ENCODE peak calls at places on chromosomes 1 and 21, in nine cellular contexts. One of them, this sample, is unnamed.

GRCh38 chr1:25707280-25708016 is 90.9 kb downstream of the MAN1C1 start:
- DNase-seq in fibroblast of lung: no peak
- DNase-seq in fibroblast of the aortic adventitia: no peak
- DNase-seq in cardiac fibroblast: no peak
- DNase-seq in HFF-Myc: no peak
- DNase-seq in sigmoid colon: peak
- DNase-seq in AG04450: no peak
- DNase-seq in AG10803: peak
- DNase-seq in PC-3: peak
- DNase-seq in this sample: no peak

GRCh38 chr1:41851589-41851988 is 67.1 kb downstream of the HIVEP3 start:
- DNase-seq in AG10803: peak
- DNase-seq in fibroblast of lung: peak
- DNase-seq in PC-3: peak
- DNase-seq in HFF-Myc: peak
- DNase-seq in fibroblast of the aortic adventitia: peak
- DNase-seq in sigmoid colon: no peak
- DNase-seq in AG04450: no peak
- DNase-seq in cardiac fibroblast: peak
- DNase-seq in this sample: peak

GRCh38 chr1:225748479-225748878 is 29.1 kb upstream of the SRP9 start:
- DNase-seq in AG10803: peak
- DNase-seq in HFF-Myc: no peak
- DNase-seq in fibroblast of lung: no peak
- DNase-seq in AG04450: no peak
- DNase-seq in cardiac fibroblast: no peak
- DNase-seq in sigmoid colon: no peak
- DNase-seq in fibroblast of the aortic adventitia: no peak
- DNase-seq in PC-3: no peak
- DNase-seq in this sample: no peak

GRCh38 chr21:38343691-38344090 is 86.9 kb downstream of the KCNJ15 start:
- DNase-seq in AG10803: no peak
- DNase-seq in fibroblast of the aortic adventitia: peak
- DNase-seq in cardiac fibroblast: peak
- DNase-seq in AG04450: no peak
- DNase-seq in HFF-Myc: no peak
- DNase-seq in fibroblast of lung: peak
- DNase-seq in PC-3: peak
- DNase-seq in sigmoid colon: no peak
- DNase-seq in this sample: no peak

GRCh38 chr1:51230501-51231078 is 5.5 kb upstream of the RNF11 start:
- DNase-seq in cardiac fibroblast: no peak
- DNase-seq in HFF-Myc: no peak
- DNase-seq in fibroblast of the aortic adventitia: no peak
- DNase-seq in fibroblast of lung: no peak
- DNase-seq in PC-3: peak
- DNase-seq in sigmoid colon: no peak
- DNase-seq in AG04450: no peak
- DNase-seq in AG10803: no peak
- DNase-seq in this sample: no peak

GRCh38 chr1:25651824-25652741 is 35.5 kb downstream of the MAN1C1 start:
- DNase-seq in fibroblast of the aortic adventitia: no peak
- DNase-seq in AG04450: no peak
- DNase-seq in AG10803: no peak
- DNase-seq in HFF-Myc: no peak
- DNase-seq in PC-3: no peak
- DNase-seq in sigmoid colon: peak
- DNase-seq in cardiac fibroblast: no peak
- DNase-seq in fibroblast of lung: no peak
- DNase-seq in this sample: no peak

GRCh38 chr1:154474802-154475201 is 27.2 kb upstream of the TDRD10 start:
- DNase-seq in cardiac fibroblast: peak
- DNase-seq in AG10803: peak
- DNase-seq in fibroblast of lung: peak
- DNase-seq in HFF-Myc: peak
- DNase-seq in PC-3: peak
- DNase-seq in sigmoid colon: peak
- DNase-seq in AG04450: no peak
- DNase-seq in fibroblast of the aortic adventitia: peak
- DNase-seq in this sample: peak

GRCh38 chr1:8238141-8239038 is 79.5 kb upstream of the SLC45A1 start:
- DNase-seq in PC-3: peak
- DNase-seq in fibroblast of the aortic adventitia: peak
- DNase-seq in AG10803: peak
- DNase-seq in sigmoid colon: no peak
- DNase-seq in cardiac fibroblast: peak
- DNase-seq in fibroblast of lung: peak
- DNase-seq in HFF-Myc: peak
- DNase-seq in AG04450: peak
- DNase-seq in this sample: peak

GRCh38 chr1:39159224-39160036 is 45.1 kb upstream of the MACF1 start:
- DNase-seq in sigmoid colon: no peak
- DNase-seq in fibroblast of lung: peak
- DNase-seq in AG04450: no peak
- DNase-seq in HFF-Myc: no peak
- DNase-seq in PC-3: peak
- DNase-seq in fibroblast of the aortic adventitia: peak
- DNase-seq in AG10803: peak
- DNase-seq in cardiac fibroblast: peak
- DNase-seq in this sample: peak

GRCh38 chr1:58866578-58866977 is 82.7 kb upstream of the JUN start:
- DNase-seq in sigmoid colon: no peak
- DNase-seq in HFF-Myc: no peak
- DNase-seq in fibroblast of lung: no peak
- DNase-seq in PC-3: no peak
- DNase-seq in AG10803: no peak
- DNase-seq in AG04450: no peak
- DNase-seq in fibroblast of the aortic adventitia: no peak
- DNase-seq in cardiac fibroblast: no peak
- DNase-seq in this sample: no peak

GRCh38 chr1:246769306-246769705 is 45.1 kb downstream of the SCCPDH start:
- DNase-seq in HFF-Myc: peak
- DNase-seq in AG04450: peak
- DNase-seq in AG10803: peak
- DNase-seq in fibroblast of the aortic adventitia: peak
- DNase-seq in PC-3: no peak
- DNase-seq in fibroblast of lung: peak
- DNase-seq in sigmoid colon: peak
- DNase-seq in cardiac fibroblast: peak
- DNase-seq in this sample: peak

GRCh38 chr1:177586429-177586828 is 383.4 kb downstream of the SEC16B start:
- DNase-seq in AG10803: peak
- DNase-seq in PC-3: peak
- DNase-seq in cardiac fibroblast: peak
- DNase-seq in AG04450: peak
- DNase-seq in sigmoid colon: no peak
- DNase-seq in HFF-Myc: no peak
- DNase-seq in fibroblast of lung: peak
- DNase-seq in fibroblast of the aortic adventitia: peak
- DNase-seq in this sample: peak

GRCh38 chr1:107362468-107362867 is 221.6 kb downstream of the NTNG1 start:
- DNase-seq in AG10803: no peak
- DNase-seq in fibroblast of the aortic adventitia: no peak
- DNase-seq in PC-3: no peak
- DNase-seq in HFF-Myc: no peak
- DNase-seq in AG04450: no peak
- DNase-seq in fibroblast of lung: no peak
- DNase-seq in sigmoid colon: no peak
- DNase-seq in cardiac fibroblast: no peak
- DNase-seq in this sample: no peak

GRCh38 chr1:210587547-210587946 is 258.8 kb downstream of the HHAT start:
- DNase-seq in fibroblast of the aortic adventitia: peak
- DNase-seq in AG04450: no peak
- DNase-seq in sigmoid colon: no peak
- DNase-seq in cardiac fibroblast: no peak
- DNase-seq in PC-3: no peak
- DNase-seq in AG10803: peak
- DNase-seq in HFF-Myc: peak
- DNase-seq in fibroblast of lung: peak
- DNase-seq in this sample: peak

GRCh38 chr1:74593887-74594866 is 79.4 kb downstream of the ERICH3 start:
- DNase-seq in AG04450: no peak
- DNase-seq in AG10803: no peak
- DNase-seq in fibroblast of the aortic adventitia: no peak
- DNase-seq in HFF-Myc: no peak
- DNase-seq in PC-3: no peak
- DNase-seq in cardiac fibroblast: no peak
- DNase-seq in sigmoid colon: no peak
- DNase-seq in fibroblast of lung: no peak
- DNase-seq in this sample: no peak

GRCh38 chr21:25639922-25640670 is 1.0 kb downstream of the JAM2 start:
- DNase-seq in HFF-Myc: no peak
- DNase-seq in PC-3: no peak
- DNase-seq in AG10803: no peak
- DNase-seq in sigmoid colon: peak
- DNase-seq in fibroblast of lung: peak
- DNase-seq in AG04450: no peak
- DNase-seq in cardiac fibroblast: no peak
- DNase-seq in fibroblast of the aortic adventitia: peak
- DNase-seq in this sample: no peak

GRCh38 chr21:39519835-39520234 is 68.1 kb downstream of the SH3BGR start:
- DNase-seq in HFF-Myc: no peak
- DNase-seq in cardiac fibroblast: no peak
- DNase-seq in AG04450: no peak
- DNase-seq in sigmoid colon: no peak
- DNase-seq in fibroblast of the aortic adventitia: no peak
- DNase-seq in PC-3: no peak
- DNase-seq in fibroblast of lung: no peak
- DNase-seq in AG10803: no peak
- DNase-seq in this sample: no peak

GRCh38 chr1:170938281-170938680 is 2.9 kb downstream of the MROH9 start:
- DNase-seq in fibroblast of lung: no peak
- DNase-seq in AG04450: no peak
- DNase-seq in HFF-Myc: no peak
- DNase-seq in fibroblast of the aortic adventitia: no peak
- DNase-seq in PC-3: no peak
- DNase-seq in AG10803: no peak
- DNase-seq in sigmoid colon: no peak
- DNase-seq in cardiac fibroblast: no peak
- DNase-seq in this sample: no peak

DNA sequence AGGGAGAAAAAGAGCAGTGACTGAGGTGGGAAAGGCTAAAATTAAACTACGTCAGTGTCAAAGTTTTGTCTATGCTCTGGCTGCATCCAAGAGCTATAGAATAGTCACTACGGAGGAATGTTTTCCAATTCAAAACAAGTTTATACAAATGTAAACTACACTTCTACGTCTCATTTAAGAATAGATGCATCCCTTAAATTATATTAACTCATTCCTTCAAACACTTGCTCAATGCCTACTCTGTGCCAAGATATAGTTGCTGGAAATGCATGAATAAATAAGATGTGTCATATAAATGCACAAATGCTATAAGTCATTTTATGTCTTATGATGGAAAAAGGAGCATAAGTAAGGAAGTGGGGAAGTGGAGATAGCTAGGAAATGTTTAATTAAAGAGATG is 4.2 kb upstream of the COLGALT2 start:
- DNase-seq in cardiac fibroblast: no peak
- DNase-seq in fibroblast of the aortic adventitia: no peak
- DNase-seq in fibroblast of lung: no peak
- DNase-seq in AG10803: no peak
- DNase-seq in AG04450: no peak
- DNase-seq in PC-3: no peak
- DNase-seq in HFF-Myc: no peak
- DNase-seq in sigmoid colon: no peak
- DNase-seq in this sample: no peak
- TF ChIP-seq CTCF in cardiac fibroblast: no peak
- TF ChIP-seq CTCF in fibroblast of the aortic adventitia: no peak
- TF ChIP-seq CTCF in fibroblast of lung: no peak
- TF ChIP-seq CTCF in AG10803: no peak
- TF ChIP-seq CTCF in AG04450: no peak
- TF ChIP-seq CTCF in PC-3: no peak
- TF ChIP-seq CTCF in HFF-Myc: no peak
- TF ChIP-seq CTCF in sigmoid colon: no peak
- TF ChIP-seq CTCF in this sample: no peak

GRCh38 chr1:22646359-22646758 is 2.9 kb downstream of the C1QC start:
- DNase-seq in PC-3: peak
- DNase-seq in fibroblast of lung: no peak
- DNase-seq in fibroblast of the aortic adventitia: no peak
- DNase-seq in AG10803: peak
- DNase-seq in sigmoid colon: no peak
- DNase-seq in cardiac fibroblast: peak
- DNase-seq in HFF-Myc: no peak
- DNase-seq in AG04450: no peak
- DNase-seq in this sample: no peak
- H3K4me3 ChIP-seq in PC-3: no peak
- H3K4me3 ChIP-seq in fibroblast of lung: no peak
- H3K4me3 ChIP-seq in fibroblast of the aortic adventitia: no peak
- H3K4me3 ChIP-seq in AG10803: no peak
- H3K4me3 ChIP-seq in sigmoid colon: no peak
- H3K4me3 ChIP-seq in cardiac fibroblast: no peak
- H3K4me3 ChIP-seq in HFF-Myc: no peak
- H3K4me3 ChIP-seq in AG04450: no peak
- H3K4me3 ChIP-seq in this sample: no peak

GRCh38 chr1:15975358-15975804 is 520 bp downstream of the ZBTB17 start:
- DNase-seq in fibroblast of lung: peak
- DNase-seq in AG04450: no peak
- DNase-seq in cardiac fibroblast: peak
- DNase-seq in HFF-Myc: no peak
- DNase-seq in fibroblast of the aortic adventitia: peak
- DNase-seq in AG10803: peak
- DNase-seq in sigmoid colon: no peak
- DNase-seq in PC-3: peak
- DNase-seq in this sample: no peak
- TF ChIP-seq CTCF in fibroblast of lung: no peak
- TF ChIP-seq CTCF in AG04450: no peak
- TF ChIP-seq CTCF in cardiac fibroblast: no peak
- TF ChIP-seq CTCF in HFF-Myc: no peak
- TF ChIP-seq CTCF in fibroblast of the aortic adventitia: no peak
- TF ChIP-seq CTCF in AG10803: peak
- TF ChIP-seq CTCF in sigmoid colon: no peak
- TF ChIP-seq CTCF in PC-3: no peak
- TF ChIP-seq CTCF in this sample: no peak

DNA sequence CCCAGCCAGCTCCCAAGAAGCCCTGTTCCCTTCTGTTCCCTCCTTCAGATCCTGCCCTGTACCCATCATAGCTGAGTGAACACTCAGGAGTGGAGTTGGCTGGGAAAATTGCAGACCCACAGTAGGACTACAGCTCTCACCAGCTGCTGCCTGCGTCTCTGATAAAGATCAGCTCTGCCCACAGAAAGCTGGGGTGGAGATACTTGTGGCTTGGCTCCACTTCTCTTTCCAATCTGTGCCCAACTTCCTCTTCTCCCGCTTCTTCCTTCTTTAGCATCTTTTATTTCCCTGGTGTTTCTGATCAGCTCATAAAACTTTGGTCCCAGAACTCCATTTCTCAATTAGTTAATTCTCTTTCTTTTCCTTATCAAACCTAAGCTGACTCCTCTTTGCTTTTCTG is 5.5 kb upstream of the CD1A start:
- DNase-seq in HFF-Myc: no peak
- DNase-seq in AG10803: no peak
- DNase-seq in fibroblast of the aortic adventitia: no peak
- DNase-seq in AG04450: no peak
- DNase-seq in sigmoid colon: no peak
- DNase-seq in PC-3: no peak
- DNase-seq in cardiac fibroblast: no peak
- DNase-seq in fibroblast of lung: no peak
- DNase-seq in this sample: no peak
- H3K4me3 ChIP-seq in HFF-Myc: no peak
- H3K4me3 ChIP-seq in AG10803: no peak
- H3K4me3 ChIP-seq in fibroblast of the aortic adventitia: no peak
- H3K4me3 ChIP-seq in AG04450: no peak
- H3K4me3 ChIP-seq in sigmoid colon: no peak
- H3K4me3 ChIP-seq in PC-3: no peak
- H3K4me3 ChIP-seq in cardiac fibroblast: no peak
- H3K4me3 ChIP-seq in fibroblast of lung: no peak
- H3K4me3 ChIP-seq in this sample: no peak